ENCODE peak calls at places on chromosomes 12 and 14, in nine cellular contexts. One of them, this sample, is unnamed.

GRCh38 chr12:80299976-80300375 is 144.1 kb upstream of the PTPRQ start:
- DNase-seq in lower lobe of right lung: no peak
- DNase-seq in OCI-LY7: no peak
- DNase-seq in cardiac muscle cell: no peak
- DNase-seq in body of pancreas: no peak
- DNase-seq in AG09309: no peak
- DNase-seq in AG04450: no peak
- DNase-seq in ovary: no peak
- DNase-seq in lower leg skin: no peak
- DNase-seq in this sample: no peak

GRCh38 chr12:15601210-15601800 is 187.9 kb downstream of the EPS8 start:
- DNase-seq in OCI-LY7: no peak
- DNase-seq in cardiac muscle cell: no peak
- DNase-seq in lower lobe of right lung: no peak
- DNase-seq in AG09309: peak
- DNase-seq in lower leg skin: no peak
- DNase-seq in body of pancreas: peak
- DNase-seq in ovary: no peak
- DNase-seq in AG04450: peak
- DNase-seq in this sample: peak

GRCh38 chr12:15274561-15274967 is 47.7 kb upstream of the PTPRO start:
- DNase-seq in lower leg skin: peak
- DNase-seq in AG04450: no peak
- DNase-seq in AG09309: no peak
- DNase-seq in ovary: no peak
- DNase-seq in body of pancreas: peak
- DNase-seq in cardiac muscle cell: no peak
- DNase-seq in lower lobe of right lung: no peak
- DNase-seq in OCI-LY7: no peak
- DNase-seq in this sample: peak

GRCh38 chr14:99262977-99263448 is 9.0 kb downstream of the BCL11B start:
- DNase-seq in cardiac muscle cell: no peak
- DNase-seq in lower lobe of right lung: no peak
- DNase-seq in body of pancreas: no peak
- DNase-seq in lower leg skin: no peak
- DNase-seq in AG04450: no peak
- DNase-seq in ovary: no peak
- DNase-seq in OCI-LY7: no peak
- DNase-seq in AG09309: no peak
- DNase-seq in this sample: no peak

GRCh38 chr12:112891093-112892024 is 15.4 kb upstream of the OAS1 start:
- DNase-seq in AG04450: no peak
- DNase-seq in body of pancreas: peak
- DNase-seq in lower leg skin: no peak
- DNase-seq in ovary: no peak
- DNase-seq in lower lobe of right lung: no peak
- DNase-seq in AG09309: no peak
- DNase-seq in OCI-LY7: no peak
- DNase-seq in cardiac muscle cell: no peak
- DNase-seq in this sample: no peak

GRCh38 chr14:68239988-68240387 is 420.4 kb downstream of the RAD51B start:
- DNase-seq in lower leg skin: no peak
- DNase-seq in AG04450: no peak
- DNase-seq in body of pancreas: peak
- DNase-seq in AG09309: no peak
- DNase-seq in cardiac muscle cell: no peak
- DNase-seq in OCI-LY7: no peak
- DNase-seq in lower lobe of right lung: no peak
- DNase-seq in ovary: no peak
- DNase-seq in this sample: no peak

GRCh38 chr12:1927751-1928351 is 9.4 kb upstream of the CACNA2D4 start:
- DNase-seq in AG09309: no peak
- DNase-seq in OCI-LY7: no peak
- DNase-seq in lower lobe of right lung: peak
- DNase-seq in lower leg skin: no peak
- DNase-seq in body of pancreas: no peak
- DNase-seq in cardiac muscle cell: peak
- DNase-seq in AG04450: no peak
- DNase-seq in ovary: no peak
- DNase-seq in this sample: no peak

GRCh38 chr14:89247457-89248122 is 169.4 kb downstream of the FOXN3 start:
- DNase-seq in body of pancreas: no peak
- DNase-seq in cardiac muscle cell: no peak
- DNase-seq in lower leg skin: no peak
- DNase-seq in ovary: no peak
- DNase-seq in lower lobe of right lung: no peak
- DNase-seq in AG09309: no peak
- DNase-seq in OCI-LY7: no peak
- DNase-seq in AG04450: no peak
- DNase-seq in this sample: no peak

GRCh38 chr14:54364555-54365415 is 32.0 kb upstream of the CDKN3 start:
- DNase-seq in lower lobe of right lung: no peak
- DNase-seq in body of pancreas: peak
- DNase-seq in OCI-LY7: no peak
- DNase-seq in lower leg skin: peak
- DNase-seq in ovary: no peak
- DNase-seq in AG04450: no peak
- DNase-seq in cardiac muscle cell: no peak
- DNase-seq in AG09309: peak
- DNase-seq in this sample: peak

GRCh38 chr12:70831538-70831937 is 89.0 kb downstream of the PTPRR start:
- DNase-seq in cardiac muscle cell: no peak
- DNase-seq in ovary: no peak
- DNase-seq in lower lobe of right lung: no peak
- DNase-seq in lower leg skin: no peak
- DNase-seq in body of pancreas: no peak
- DNase-seq in OCI-LY7: no peak
- DNase-seq in AG04450: no peak
- DNase-seq in AG09309: no peak
- DNase-seq in this sample: peak

GRCh38 chr14:69132513-69133181 is 20.3 kb downstream of the DCAF5 start:
- DNase-seq in body of pancreas: no peak
- DNase-seq in AG09309: no peak
- DNase-seq in cardiac muscle cell: no peak
- DNase-seq in lower lobe of right lung: no peak
- DNase-seq in OCI-LY7: no peak
- DNase-seq in AG04450: no peak
- DNase-seq in ovary: no peak
- DNase-seq in lower leg skin: no peak
- DNase-seq in this sample: no peak

GRCh38 chr14:35342160-35343010 is 50.2 kb downstream of the PSMA6 start:
- DNase-seq in OCI-LY7: no peak
- DNase-seq in lower lobe of right lung: peak
- DNase-seq in ovary: peak
- DNase-seq in body of pancreas: no peak
- DNase-seq in lower leg skin: no peak
- DNase-seq in AG09309: no peak
- DNase-seq in cardiac muscle cell: peak
- DNase-seq in AG04450: no peak
- DNase-seq in this sample: peak

GRCh38 chr14:103948442-103948841 is 6.1 kb upstream of the RD3L start:
- DNase-seq in ovary: no peak
- DNase-seq in cardiac muscle cell: no peak
- DNase-seq in AG09309: no peak
- DNase-seq in OCI-LY7: no peak
- DNase-seq in lower lobe of right lung: no peak
- DNase-seq in body of pancreas: no peak
- DNase-seq in lower leg skin: no peak
- DNase-seq in AG04450: no peak
- DNase-seq in this sample: no peak
- TF ChIP-seq CTCF in ovary: no peak
- TF ChIP-seq CTCF in cardiac muscle cell: no peak
- TF ChIP-seq CTCF in AG09309: no peak
- TF ChIP-seq CTCF in OCI-LY7: no peak
- TF ChIP-seq CTCF in lower lobe of right lung: no peak
- TF ChIP-seq CTCF in body of pancreas: no peak
- TF ChIP-seq CTCF in lower leg skin: no peak
- TF ChIP-seq CTCF in AG04450: no peak
- TF ChIP-seq CTCF in this sample: no peak

GRCh38 chr12:65123435-65124063 is 2.4 kb upstream of the WIF1 start:
- DNase-seq in AG04450: no peak
- DNase-seq in AG09309: no peak
- DNase-seq in lower leg skin: no peak
- DNase-seq in ovary: no peak
- DNase-seq in lower lobe of right lung: no peak
- DNase-seq in body of pancreas: peak
- DNase-seq in OCI-LY7: peak
- DNase-seq in cardiac muscle cell: peak
- DNase-seq in this sample: peak

GRCh38 chr12:65119063-65119462 is 2.0 kb downstream of the WIF1 start:
- DNase-seq in lower lobe of right lung: no peak
- DNase-seq in OCI-LY7: no peak
- DNase-seq in ovary: no peak
- DNase-seq in AG04450: no peak
- DNase-seq in lower leg skin: no peak
- DNase-seq in body of pancreas: no peak
- DNase-seq in cardiac muscle cell: no peak
- DNase-seq in AG09309: no peak
- DNase-seq in this sample: no peak

GRCh38 chr12:65122661-65123060 is 1.6 kb upstream of the WIF1 start:
- DNase-seq in body of pancreas: no peak
- DNase-seq in lower leg skin: no peak
- DNase-seq in AG09309: no peak
- DNase-seq in ovary: no peak
- DNase-seq in OCI-LY7: no peak
- DNase-seq in lower lobe of right lung: no peak
- DNase-seq in AG04450: no peak
- DNase-seq in cardiac muscle cell: no peak
- DNase-seq in this sample: peak

GRCh38 chr12:65121956-65122469 is 908 bp upstream of the WIF1 start:
- DNase-seq in AG04450: no peak
- DNase-seq in OCI-LY7: no peak
- DNase-seq in AG09309: no peak
- DNase-seq in lower leg skin: no peak
- DNase-seq in lower lobe of right lung: no peak
- DNase-seq in cardiac muscle cell: no peak
- DNase-seq in body of pancreas: no peak
- DNase-seq in ovary: no peak
- DNase-seq in this sample: no peak

DNA sequence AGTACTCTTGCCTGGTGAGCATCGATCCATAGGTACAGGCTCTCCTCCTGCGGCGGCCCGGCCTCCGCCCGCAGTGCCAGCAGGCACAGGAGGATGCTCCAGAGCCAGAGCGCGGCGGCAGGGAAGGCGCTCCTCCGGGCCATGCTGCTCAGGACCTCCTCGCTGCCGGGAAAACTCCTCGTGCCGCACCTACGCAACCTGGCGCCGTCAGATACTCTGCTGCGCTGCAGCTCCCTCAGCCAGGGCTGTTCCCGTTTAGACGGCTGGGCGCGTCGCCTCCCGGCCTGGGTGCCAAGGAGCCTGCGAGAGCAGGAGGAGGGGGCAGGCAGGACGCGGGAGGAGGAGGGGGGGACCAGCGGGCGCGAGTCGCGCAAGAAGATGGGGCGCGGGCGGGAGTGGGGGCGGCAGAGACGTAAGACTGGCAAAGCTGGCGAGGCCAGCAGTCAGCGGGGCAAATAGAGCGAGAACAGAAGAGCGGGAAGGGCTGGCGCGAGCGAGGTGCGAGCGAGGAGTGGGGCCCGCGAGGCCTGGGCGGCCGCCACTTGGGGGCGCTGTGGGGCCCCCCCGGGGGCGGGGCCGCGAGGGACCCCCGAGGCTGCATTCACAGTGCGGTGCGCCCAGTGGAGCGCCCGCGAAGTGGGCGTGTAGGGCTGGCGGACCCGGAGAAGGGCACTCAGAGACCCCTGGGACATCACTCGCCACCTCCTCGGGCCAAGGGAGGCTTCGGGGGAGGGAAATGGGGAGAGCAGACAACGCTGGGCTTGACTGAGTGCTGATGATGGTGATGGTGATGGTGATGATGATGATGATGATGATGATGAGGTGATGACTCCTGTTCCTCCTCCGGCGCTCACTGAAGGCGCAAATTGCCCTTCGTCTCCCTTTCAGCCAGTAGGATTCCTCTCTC is at the start of gene WIF1:
- DNase-seq in lower leg skin: no peak
- DNase-seq in body of pancreas: peak
- DNase-seq in cardiac muscle cell: peak
- DNase-seq in lower lobe of right lung: peak
- DNase-seq in OCI-LY7: no peak
- DNase-seq in AG04450: no peak
- DNase-seq in AG09309: no peak
- DNase-seq in ovary: no peak
- DNase-seq in this sample: peak
- H3K4me3 ChIP-seq in lower leg skin: peak
- H3K4me3 ChIP-seq in body of pancreas: no peak
- H3K4me3 ChIP-seq in cardiac muscle cell: peak
- H3K4me3 ChIP-seq in lower lobe of right lung: peak
- H3K4me3 ChIP-seq in OCI-LY7: no peak
- H3K4me3 ChIP-seq in AG04450: peak
- H3K4me3 ChIP-seq in AG09309: peak
- H3K4me3 ChIP-seq in ovary: peak
- H3K4me3 ChIP-seq in this sample: no peak

GRCh38 chr12:50326636-50327284 is 43.4 kb upstream of the LIMA1 start:
- DNase-seq in cardiac muscle cell: no peak
- DNase-seq in ovary: no peak
- DNase-seq in body of pancreas: peak
- DNase-seq in lower leg skin: no peak
- DNase-seq in AG09309: no peak
- DNase-seq in OCI-LY7: no peak
- DNase-seq in lower lobe of right lung: peak
- DNase-seq in AG04450: peak
- DNase-seq in this sample: peak
- TF ChIP-seq CTCF in cardiac muscle cell: no peak
- TF ChIP-seq CTCF in ovary: no peak
- TF ChIP-seq CTCF in body of pancreas: no peak
- TF ChIP-seq CTCF in lower leg skin: no peak
- TF ChIP-seq CTCF in AG09309: no peak
- TF ChIP-seq CTCF in OCI-LY7: no peak
- TF ChIP-seq CTCF in lower lobe of right lung: no peak
- TF ChIP-seq CTCF in AG04450: no peak
- TF ChIP-seq CTCF in this sample: no peak

GRCh38 chr14:90280096-90280495 is 23.7 kb downstream of the PSMC1 start:
- DNase-seq in body of pancreas: no peak
- DNase-seq in AG09309: no peak
- DNase-seq in OCI-LY7: no peak
- DNase-seq in lower leg skin: no peak
- DNase-seq in lower lobe of right lung: no peak
- DNase-seq in cardiac muscle cell: no peak
- DNase-seq in AG04450: no peak
- DNase-seq in ovary: no peak
- DNase-seq in this sample: no peak

GRCh38 chr14:90278199-90279175 is 22.1 kb downstream of the PSMC1 start:
- DNase-seq in lower lobe of right lung: no peak
- DNase-seq in cardiac muscle cell: no peak
- DNase-seq in body of pancreas: no peak
- DNase-seq in OCI-LY7: no peak
- DNase-seq in ovary: no peak
- DNase-seq in AG09309: no peak
- DNase-seq in AG04450: no peak
- DNase-seq in lower leg skin: no peak
- DNase-seq in this sample: no peak

GRCh38 chr14:90277581-90278198 is 21.3 kb downstream of the PSMC1 start:
- DNase-seq in body of pancreas: no peak
- DNase-seq in lower lobe of right lung: no peak
- DNase-seq in ovary: no peak
- DNase-seq in lower leg skin: no peak
- DNase-seq in OCI-LY7: no peak
- DNase-seq in cardiac muscle cell: no peak
- DNase-seq in AG09309: no peak
- DNase-seq in AG04450: no peak
- DNase-seq in this sample: no peak

GRCh38 chr14:90281261-90281660 is 24.9 kb downstream of the PSMC1 start:
- DNase-seq in ovary: no peak
- DNase-seq in cardiac muscle cell: no peak
- DNase-seq in lower lobe of right lung: no peak
- DNase-seq in AG04450: peak
- DNase-seq in lower leg skin: no peak
- DNase-seq in body of pancreas: no peak
- DNase-seq in AG09309: no peak
- DNase-seq in OCI-LY7: no peak
- DNase-seq in this sample: peak

GRCh38 chr14:90281766-90282165 is 25.4 kb downstream of the PSMC1 start:
- DNase-seq in lower lobe of right lung: no peak
- DNase-seq in lower leg skin: no peak
- DNase-seq in AG09309: no peak
- DNase-seq in cardiac muscle cell: no peak
- DNase-seq in ovary: no peak
- DNase-seq in AG04450: no peak
- DNase-seq in body of pancreas: no peak
- DNase-seq in OCI-LY7: no peak
- DNase-seq in this sample: no peak
- H3K4me3 ChIP-seq in lower lobe of right lung: no peak
- H3K4me3 ChIP-seq in lower leg skin: no peak
- H3K4me3 ChIP-seq in AG09309: no peak
- H3K4me3 ChIP-seq in cardiac muscle cell: no peak
- H3K4me3 ChIP-seq in ovary: no peak
- H3K4me3 ChIP-seq in AG04450: no peak
- H3K4me3 ChIP-seq in body of pancreas: no peak
- H3K4me3 ChIP-seq in OCI-LY7: no peak
- H3K4me3 ChIP-seq in this sample: no peak